ENCODE peak calls at places on chromosomes 13 and 19, in five cellular contexts. W is fibroblast of lung, R is esophagus muscularis mucosa, T is neural progenitor cell, Y is lung. F is an unnamed sample.

GRCh38 chr13:68257111-68257842 is 1027.1 kb upstream of the PCDH9 start:
- DNase-seq in T (no peak), W (no peak), R (no peak), Y (no peak), F (no peak)

GRCh38 chr19:13044160-13044853 is 49.0 kb downstream of the NFIX start:
- DNase-seq in Y (no peak), R (no peak), T (no peak), W (peak; percentile 92), F (peak; percentile 56)

GRCh38 chr13:77026255-77026782 is 640 bp downstream of the FBXL3 start:
- DNase-seq in Y (peak; percentile 85), W (peak; percentile 56), R (peak; percentile 94), T (peak; percentile 76), F (peak; percentile 61)

GRCh38 chr19:18439025-18439909 is 1.3 kb upstream of the ISYNA1 start:
- DNase-seq in T (peak; percentile 76), R (no peak), W (peak; percentile 57), Y (no peak), F (peak; percentile 50)

GRCh38 chr19:17779281-17779930 is 15.5 kb upstream of the B3GNT3 start:
- DNase-seq in R (peak; percentile 94), T (peak; percentile 81), Y (peak; percentile 58), W (peak; percentile 48), F (peak; percentile 84)

GRCh38 chr13:40786568-40786996 is 2.8 kb upstream of the SLC25A15 start:
- DNase-seq in R (no peak), Y (no peak), W (peak; percentile 41), T (no peak), F (no peak)

GRCh38 chr13:32850311-32851052 is 165.7 kb upstream of the KL start:
- DNase-seq in W (no peak), T (no peak), R (peak; percentile 77), Y (no peak), F (no peak)

GRCh38 chr19:51339687-51340656 is 2.0 kb downstream of the VSIG10L start:
- DNase-seq in W (peak; percentile 94), Y (peak; percentile 99), T (peak; percentile 98), R (peak; percentile 100), F (peak; percentile 98)

GRCh38 chr13:49620170-49620621 is 8.1 kb upstream of the ARL11 start:
- DNase-seq in T (no peak), R (no peak), W (no peak), Y (no peak), F (no peak)

GRCh38 chr19:48443262-48443661 is 2.5 kb upstream of the GRWD1 start:
- DNase-seq in R (no peak), T (peak; percentile 26), Y (no peak), W (no peak), F (no peak)

GRCh38 chr13:40680659-40681323 is 14.3 kb upstream of the FOXO1 start:
- DNase-seq in W (no peak), Y (no peak), T (no peak), R (no peak), F (no peak)

DNA sequence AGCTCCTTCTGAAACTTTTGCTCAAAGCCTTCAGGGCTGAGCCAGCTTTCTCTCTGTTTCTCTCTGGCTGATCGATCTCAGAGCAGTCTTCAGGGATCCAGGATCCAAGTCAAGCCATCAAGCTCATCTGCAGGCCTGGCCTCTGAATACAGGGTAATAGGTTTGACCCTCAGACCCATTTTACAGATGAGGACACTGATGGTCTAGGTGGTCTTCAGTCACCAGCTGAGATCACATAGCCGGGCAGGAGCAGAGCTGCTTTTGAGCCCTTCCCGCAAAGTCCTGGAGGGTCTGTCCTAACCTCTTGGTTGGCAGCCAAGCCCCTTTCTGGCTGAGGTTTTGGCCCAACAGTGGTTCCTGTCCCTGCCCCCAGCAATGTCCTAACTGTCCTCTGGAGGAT is 5.6 kb upstream of the PEAK3 start:
- DNase-seq in Y (no peak), W (no peak), R (no peak), T (no peak), F (no peak)
- H3K4me1 ChIP-seq in Y (peaks cover 22% of the 10 kb centered on the region), W (no peaks in the 10 kb centered on the region), R (peaks cover 19% of the 10 kb centered on the region), T (peaks cover 15% of the 10 kb centered on the region), F (no peaks in the 10 kb centered on the region)

GRCh38 chr13:74067818-74068217 is 66.4 kb downstream of the KLF12 start:
- DNase-seq in R (no peak), W (peak; percentile 66), T (no peak), Y (no peak), F (peak; percentile 59)
- H3K4me1 ChIP-seq in R (peaks cover 12% of the 10 kb centered on the region), W (peaks cover under 1% of the 10 kb centered on the region), T (no peaks in the 10 kb centered on the region), Y (peaks cover 3% of the 10 kb centered on the region), F (no peaks in the 10 kb centered on the region)

DNA sequence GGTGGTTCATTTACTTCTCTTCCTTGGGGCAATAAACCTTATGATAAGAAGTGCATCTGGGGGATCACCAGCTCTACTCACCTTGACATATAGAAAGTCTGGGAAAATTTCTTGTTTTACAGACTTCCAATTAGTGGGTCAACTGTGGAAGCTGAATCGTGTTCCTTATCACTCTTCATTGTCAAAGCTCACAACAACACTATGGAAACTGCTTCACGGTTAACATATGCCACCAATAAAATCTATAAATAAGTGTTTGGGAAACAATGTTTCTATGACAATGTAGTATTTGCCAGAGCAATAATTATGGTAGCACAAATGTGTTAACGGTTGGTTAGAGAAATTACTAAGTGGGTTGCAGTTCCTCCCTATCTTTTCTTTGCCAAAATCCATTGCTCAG is 321.7 kb downstream of the RFC3 start:
- DNase-seq in T (no peak), W (no peak), Y (no peak), R (no peak), F (no peak)
- H3K4me1 ChIP-seq in T (no peaks in the 10 kb centered on the region), W (no peaks in the 10 kb centered on the region), Y (no peaks in the 10 kb centered on the region), R (no peaks in the 10 kb centered on the region), F (no peaks in the 10 kb centered on the region)

DNA sequence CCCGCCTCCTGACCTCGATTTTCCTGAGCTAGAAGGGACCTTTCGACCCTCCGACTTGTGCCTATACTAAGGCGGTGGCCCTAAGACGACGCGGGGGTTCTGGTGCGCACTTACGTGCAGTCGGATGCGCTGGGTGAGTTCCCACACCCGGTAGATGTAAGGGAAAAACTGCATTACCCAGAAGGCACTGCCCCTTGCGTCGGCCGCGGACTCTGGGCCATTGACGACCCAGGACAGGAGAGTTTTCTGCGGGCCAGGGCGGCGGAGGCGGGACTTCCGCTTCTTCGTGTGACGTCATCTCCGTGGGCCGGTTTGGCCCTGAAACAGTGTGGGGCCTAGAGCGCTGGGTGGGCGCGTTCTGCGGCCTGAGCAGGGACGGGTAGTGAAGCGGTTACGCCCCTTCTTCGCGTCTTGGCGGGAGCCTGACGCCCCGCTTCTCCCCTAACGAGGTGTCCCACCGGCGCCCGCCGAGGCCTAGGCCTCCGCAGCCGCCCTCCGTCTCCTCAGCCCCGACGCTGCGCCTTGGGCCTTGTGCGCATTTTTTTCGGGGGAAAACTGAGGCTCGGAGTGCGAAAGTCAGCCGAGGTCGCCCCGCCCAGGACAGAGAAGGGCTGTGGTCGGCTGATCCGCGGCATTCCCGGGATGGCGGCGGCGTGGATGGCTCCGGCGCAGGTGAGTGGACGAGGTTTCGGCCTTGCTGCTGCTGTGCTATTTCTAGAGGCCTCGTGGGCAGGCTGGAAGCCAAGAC is at the start of gene ZNF460:
- DNase-seq in T (peak; percentile 99), R (peak; percentile 99), Y (peak; percentile 96), W (peak; percentile 97), F (peak; percentile 98)
- H3K4me1 ChIP-seq in T (peaks cover 3% of the 10 kb centered on the region), R (peaks cover 34% of the 10 kb centered on the region), Y (peaks cover 9% of the 10 kb centered on the region), W (peaks cover 6% of the 10 kb centered on the region), F (peaks cover 50% of the 10 kb centered on the region)

DNA sequence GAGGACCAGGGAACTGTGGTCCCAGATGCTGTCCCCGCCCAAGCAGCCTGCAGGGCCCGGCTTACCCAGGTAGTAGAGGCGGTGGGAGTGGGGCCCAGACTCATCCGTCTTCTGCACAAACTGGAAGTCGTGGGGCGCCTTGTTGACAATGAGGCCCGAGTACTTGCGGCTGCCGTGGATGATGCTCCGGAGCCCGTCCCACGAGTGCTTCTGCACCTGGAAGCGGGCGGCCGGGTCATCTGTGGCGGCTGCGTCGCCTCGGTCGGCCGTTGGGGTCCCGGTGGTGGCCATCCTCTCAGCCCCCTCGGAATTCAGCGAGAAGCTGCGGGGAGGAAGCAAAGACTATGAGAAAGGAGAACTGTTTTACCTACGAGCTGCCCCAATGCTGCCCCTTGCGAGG is 9.6 kb downstream of the DPP9 start:
- DNase-seq in Y (no peak), W (no peak), R (no peak), T (no peak), F (no peak)
- H3K4me1 ChIP-seq in Y (peaks cover 10% of the 10 kb centered on the region), W (peaks cover 27% of the 10 kb centered on the region), R (peaks cover 38% of the 10 kb centered on the region), T (no peaks in the 10 kb centered on the region), F (peaks cover 56% of the 10 kb centered on the region)

DNA sequence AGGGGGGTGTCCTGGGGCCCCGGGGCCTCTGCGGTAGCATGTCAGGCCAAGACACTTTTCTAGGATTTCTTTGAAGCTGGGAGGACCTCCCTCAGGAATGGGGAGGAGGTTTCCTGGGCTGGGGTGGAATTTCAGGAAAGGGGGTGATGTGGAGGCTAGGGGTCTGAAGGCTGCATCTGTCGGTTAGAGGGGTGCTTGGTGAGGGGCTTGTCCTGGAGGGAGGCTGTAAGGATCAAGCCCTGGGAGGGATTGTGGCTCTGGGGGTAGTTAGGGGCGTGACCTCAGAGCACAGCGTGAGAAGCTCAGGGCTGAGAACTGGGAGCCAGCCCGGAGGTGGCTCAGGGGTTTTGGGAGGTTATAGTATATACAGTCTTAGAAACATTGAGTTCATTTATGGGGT is 1.6 kb downstream of the RRAS start:
- DNase-seq in W (no peak), T (peak; percentile 69), R (no peak), Y (no peak), F (no peak)
- H3K4me1 ChIP-seq in W (peaks cover 4% of the 10 kb centered on the region), T (peaks cover 45% of the 10 kb centered on the region), R (peaks cover 46% of the 10 kb centered on the region), Y (peaks cover 7% of the 10 kb centered on the region), F (peaks cover 41% of the 10 kb centered on the region)

GRCh38 chr19:42185281-42185680 is 32.2 kb downstream of the DEDD2 start:
- DNase-seq in Y (no peak), W (peak; percentile 39), T (no peak), R (no peak), F (no peak)
- H3K4me1 ChIP-seq in Y (no peaks in the 10 kb centered on the region), W (no peaks in the 10 kb centered on the region), T (no peaks in the 10 kb centered on the region), R (no peaks in the 10 kb centered on the region), F (peaks cover 5% of the 10 kb centered on the region)

DNA sequence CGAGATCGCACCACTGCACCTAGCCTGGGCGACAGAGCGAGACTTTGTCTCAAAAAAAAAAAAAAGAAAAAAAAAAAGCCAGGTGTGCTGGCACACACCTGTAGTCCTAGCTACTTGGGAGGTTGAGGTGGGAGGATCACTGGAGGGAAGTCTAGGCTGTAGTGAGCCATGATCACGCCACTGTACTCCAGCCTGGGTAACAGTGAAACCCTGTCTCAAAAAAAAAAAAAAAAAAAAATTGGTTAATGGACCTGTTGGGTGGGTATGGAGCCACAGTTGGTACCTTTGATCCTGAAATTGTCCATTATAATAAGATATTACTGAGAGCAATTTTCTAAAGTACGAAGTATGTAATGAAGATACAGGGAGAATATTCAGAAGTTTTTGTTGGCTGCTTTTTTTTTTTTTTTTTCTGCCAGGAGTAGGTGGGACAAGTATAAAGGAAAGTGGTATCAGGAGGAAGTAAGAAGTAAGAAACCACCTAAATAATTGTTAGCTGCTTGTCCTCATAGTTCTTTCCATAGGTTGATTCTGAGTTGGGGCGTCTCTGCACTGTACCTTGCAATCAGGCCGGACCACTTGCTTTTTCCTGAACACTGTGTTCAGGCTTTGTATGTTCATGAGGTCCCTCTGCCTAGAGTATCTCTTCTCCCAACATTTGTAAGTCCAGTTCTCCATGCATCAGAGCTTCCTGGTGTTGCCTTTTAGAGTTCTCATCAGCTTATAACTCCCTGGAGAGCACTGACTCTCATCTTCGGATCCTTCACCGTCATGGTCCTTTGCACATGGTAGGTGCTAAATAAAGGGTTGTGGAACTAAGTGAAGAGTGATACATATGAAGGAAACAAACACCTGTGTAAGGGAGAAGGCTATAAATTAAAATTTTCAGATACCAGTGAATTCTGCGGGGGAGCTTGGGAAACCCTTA is 31.7 kb downstream of the ARHGAP35 start:
- DNase-seq in Y (no peak), W (no peak), T (no peak), R (no peak), F (no peak)
- H3K4me1 ChIP-seq in Y (peaks cover 3% of the 10 kb centered on the region), W (peaks cover 8% of the 10 kb centered on the region), T (no peaks in the 10 kb centered on the region), R (peaks cover 13% of the 10 kb centered on the region), F (peaks cover 24% of the 10 kb centered on the region)

GRCh38 chr19:1850809-1851544 is 2.7 kb upstream of the REXO1 start:
- DNase-seq in W (no peak), R (no peak), T (no peak), Y (no peak), F (peak; percentile 30)
- H3K4me1 ChIP-seq in W (peaks cover 30% of the 10 kb centered on the region), R (peaks cover 49% of the 10 kb centered on the region), T (peaks cover 31% of the 10 kb centered on the region), Y (peaks cover 38% of the 10 kb centered on the region), F (peaks cover 8% of the 10 kb centered on the region)